ENCODE peak calls at places on chromosomes 16 and 17, in eight cellular contexts. U is GM23248; P is CD4-positive, alpha-beta T cell; Z is activated T-helper 1 cell treated with Interleukin-2 at 50 U/mL for 16 hours; C is Ammon's horn; M is T-helper 2 cell; S is dorsolateral prefrontal cortex; B is amniotic stem cell. W is an unnamed sample.
A peak's percentile ranks its signal among the peaks of the same experiment; 100 is the strongest.

GRCh38 chr17:45394913-45395568 is 37.6 kb downstream of the ARHGAP27 start:
- DNase-seq in U (peak; percentile 89), P (peak; percentile 24), Z (peak; percentile 15), C (peak; percentile 79), M (no peak), S (peak; percentile 58), B (peak; percentile 45), W (peak; percentile 62)

GRCh38 chr16:56874800-56875199 is 9.8 kb downstream of the SLC12A3 start:
- DNase-seq in U (no peak), P (no peak), Z (no peak), C (no peak), M (no peak), S (no peak), B (no peak), W (no peak)

GRCh38 chr16:88061346-88062110 is 110.3 kb downstream of the BANP start:
- DNase-seq in U (no peak), P (no peak), Z (no peak), C (no peak), M (no peak), S (no peak), B (no peak), W (no peak)

GRCh38 chr16:81779540-81780320 is 639 bp downstream of the PLCG2 start:
- DNase-seq in U (peak; percentile 16), P (no peak), Z (no peak), C (no peak), M (no peak), S (no peak), B (no peak), W (peak; percentile 19)

GRCh38 chr16:12951392-12951791 is 50.0 kb downstream of the SHISA9 start:
- DNase-seq in U (no peak), P (no peak), Z (no peak), C (no peak), M (no peak), S (no peak), B (no peak), W (no peak)

GRCh38 chr16:57791903-57792461 is 10.3 kb downstream of the KIFC3 start:
- DNase-seq in U (no peak), P (no peak), Z (no peak), C (no peak), M (no peak), S (no peak), B (no peak), W (no peak)

GRCh38 chr16:50731130-50731988 is 10.5 kb upstream of the CYLD start:
- DNase-seq in U (peak; percentile 18), P (peak; percentile 28), Z (no peak), C (no peak), M (no peak), S (no peak), B (no peak), W (no peak)

GRCh38 chr16:30740364-30741251 is 7.6 kb upstream of the PHKG2 start:
- DNase-seq in U (peak; percentile 91), P (no peak), Z (no peak), C (no peak), M (no peak), S (no peak), B (no peak), W (no peak)

GRCh38 chr16:30561212-30561816 is 3.1 kb upstream of the ZNF764 start:
- DNase-seq in U (no peak), P (no peak), Z (no peak), C (no peak), M (no peak), S (no peak), B (no peak), W (peak; percentile 27)

GRCh38 chr17:82076785-82077591 is 11.4 kb upstream of the DUS1L start:
- DNase-seq in U (no peak), P (peak; percentile 0), Z (no peak), C (no peak), M (no peak), S (no peak), B (no peak), W (no peak)

GRCh38 chr16:3580271-3580670 is 3.1 kb upstream of the NLRC3 start:
- DNase-seq in U (no peak), P (no peak), Z (no peak), C (no peak), M (no peak), S (no peak), B (no peak), W (no peak)

GRCh38 chr16:66923247-66923851 is 2.0 kb downstream of the RRAD start:
- DNase-seq in U (no peak), P (no peak), Z (no peak), C (peak; percentile 40), M (no peak), S (no peak), B (no peak), W (no peak)

GRCh38 chr17:14396542-14396941 is 95.7 kb downstream of the HS3ST3B1 start:
- DNase-seq in U (peak; percentile 80), P (no peak), Z (no peak), C (peak; percentile 10), M (no peak), S (no peak), B (no peak), W (no peak)

GRCh38 chr16:47851026-47851610 is 304.7 kb downstream of the ABCC12 start:
- DNase-seq in U (no peak), P (no peak), Z (no peak), C (peak; percentile 33), M (no peak), S (no peak), B (no peak), W (no peak)

GRCh38 chr16:2692251-2692947 is 10.1 kb downstream of the KCTD5 start:
- DNase-seq in U (no peak), P (no peak), Z (no peak), C (peak; percentile 90), M (no peak), S (peak; percentile 84), B (no peak), W (no peak)

GRCh38 chr17:57612202-57613071 is 132.7 kb downstream of the CCDC182 start:
- DNase-seq in U (no peak), P (no peak), Z (no peak), C (no peak), M (no peak), S (no peak), B (no peak), W (peak; percentile 21)

GRCh38 chr17:8004899-8005298 is 2.5 kb downstream of the GUCY2D start:
- DNase-seq in U (peak; percentile 83), P (no peak), Z (no peak), C (no peak), M (no peak), S (no peak), B (no peak), W (no peak)

GRCh38 chr17:55296171-55296695 is 31.5 kb downstream of the HLF start:
- DNase-seq in U (no peak), P (no peak), Z (no peak), C (no peak), M (no peak), S (no peak), B (no peak), W (no peak)

GRCh38 chr16:52871481-52871880 is 181.2 kb downstream of the CHD9NB start:
- DNase-seq in U (no peak), P (no peak), Z (no peak), C (no peak), M (no peak), S (no peak), B (no peak), W (no peak)

GRCh38 chr17:3710951-3711383 is 12.7 kb upstream of the HASPIN start:
- DNase-seq in U (peak; percentile 43), P (peak; percentile 52), Z (peak; percentile 44), C (no peak), M (peak; percentile 39), S (no peak), B (no peak), W (peak; percentile 89)

GRCh38 chr16:87930456-87930855 is 5.9 kb downstream of the CA5A start:
- DNase-seq in U (peak; percentile 36), P (no peak), Z (no peak), C (no peak), M (no peak), S (no peak), B (no peak), W (peak; percentile 23)

GRCh38 chr17:55238931-55239297 is 25.8 kb upstream of the HLF start:
- DNase-seq in U (peak; percentile 31), P (no peak), Z (no peak), C (peak; percentile 26), M (no peak), S (peak; percentile 40), B (no peak), W (peak; percentile 2)

GRCh38 chr17:2631211-2631610 is 37.8 kb downstream of the PAFAH1B1 start:
- DNase-seq in U (no peak), P (no peak), Z (no peak), C (peak; percentile 9), M (no peak), S (no peak), B (no peak), W (no peak)

GRCh38 chr16:85750827-85751641 is at the start of gene C16orf74:
- DNase-seq in U (peak; percentile 83), P (peak; percentile 12), Z (no peak), C (no peak), M (no peak), S (no peak), B (no peak), W (no peak)

GRCh38 chr16:75624921-75625334 is 1.8 kb upstream of the ADAT1 start:
- DNase-seq in U (peak; percentile 35), P (no peak), Z (no peak), C (no peak), M (no peak), S (no peak), B (no peak), W (no peak)

W was measured in activated CD8-positive, alpha-beta T cell treated with anti-CD3 and anti-CD28 coated beads for 36 hours.